ENCODE peak calls at places on chromosomes 7 and 10, in eight cellular contexts. Y, U, R, M, I, K, X and Z are unnamed samples. For H3K4me1, the result is how much of the 10 kb centered on the place peaks cover.

GRCh38 chr7:106448992-106449859 is 164.4 kb upstream of the NAMPT start:
- DNase-seq in K (no peak), R (no peak), M (no peak), X (no peak), Y (no peak), I (no peak), U (peak), Z (no peak)

GRCh38 chr7:28999839-29000238 is 41.7 kb upstream of the TRIL start:
- DNase-seq in Y (no peak), U (no peak), M (no peak), I (no peak), K (no peak), X (no peak), R (peak), Z (no peak)

GRCh38 chr10:44380829-44381600 is 3.9 kb downstream of the CXCL12 start:
- DNase-seq in U (no peak), M (peak), X (no peak), K (no peak), R (no peak), Y (no peak), I (no peak), Z (no peak)

GRCh38 chr7:139720705-139721231 is 57.0 kb downstream of the HIPK2 start:
- DNase-seq in R (no peak), M (no peak), K (no peak), Y (no peak), X (no peak), I (peak), U (no peak), Z (no peak)

GRCh38 chr10:7438196-7438986 is 27.6 kb upstream of the SFMBT2 start:
- DNase-seq in U (no peak), I (no peak), X (no peak), K (no peak), M (no peak), R (no peak), Y (no peak), Z (no peak)

GRCh38 chr7:134320201-134320600 is 3.5 kb upstream of the SLC35B4 start:
- DNase-seq in U (no peak), Y (no peak), R (peak), K (no peak), M (no peak), X (no peak), I (no peak), Z (no peak)

GRCh38 chr10:71319042-71319799 is at the start of gene SLC29A3:
- DNase-seq in U (peak), K (peak), I (peak), R (peak), Y (peak), M (peak), X (peak), Z (no peak)

GRCh38 chr10:49218480-49218879 is 30.3 kb upstream of the TMEM273 start:
- DNase-seq in X (no peak), R (no peak), K (no peak), Y (no peak), M (no peak), U (no peak), I (no peak), Z (no peak)

GRCh38 chr10:43644252-43644651 is 4.4 kb downstream of the ZNF32 start:
- DNase-seq in I (no peak), X (no peak), R (peak), K (no peak), U (no peak), Y (no peak), M (no peak), Z (no peak)

GRCh38 chr10:100374137-100374655 is 27.2 kb downstream of the SCD start:
- DNase-seq in U (no peak), M (no peak), I (no peak), X (no peak), Y (no peak), R (no peak), K (no peak), Z (no peak)

GRCh38 chr7:140223515-140224221 is 46.9 kb upstream of the KDM7A start:
- DNase-seq in Y (no peak), U (peak), M (no peak), I (no peak), X (no peak), R (no peak), K (no peak), Z (no peak)

GRCh38 chr10:8418631-8419030 is 364.1 kb downstream of the GATA3 start:
- DNase-seq in I (no peak), K (no peak), U (no peak), X (no peak), Y (no peak), M (no peak), R (peak), Z (no peak)

GRCh38 chr10:25059990-25060389 is 43.6 kb downstream of the THNSL1 start:
- DNase-seq in Y (no peak), M (peak), I (peak), X (no peak), K (no peak), U (peak), R (peak), Z (peak)

GRCh38 chr10:11095374-11095785 is 77.7 kb downstream of the CELF2 start:
- DNase-seq in M (no peak), I (no peak), X (no peak), K (no peak), Y (no peak), R (no peak), U (no peak), Z (no peak)

GRCh38 chr10:71132321-71132810 is 80.0 kb upstream of the UNC5B start:
- DNase-seq in K (no peak), Y (no peak), U (no peak), I (no peak), M (no peak), R (no peak), X (no peak), Z (no peak)

GRCh38 chr7:134792968-134793367 is 13.5 kb downstream of the CALD1 start:
- DNase-seq in R (peak), U (no peak), I (no peak), M (no peak), K (peak), X (peak), Y (no peak), Z (no peak)

GRCh38 chr7:924541-925231 is 29.8 kb downstream of the ADAP1 start:
- DNase-seq in I (peak), X (no peak), M (peak), R (peak), Y (no peak), K (peak), U (no peak), Z (no peak)

GRCh38 chr7:136914016-136914415 is 45.6 kb downstream of the CHRM2 start:
- DNase-seq in I (no peak), U (no peak), M (no peak), Y (no peak), R (no peak), X (no peak), K (no peak), Z (no peak)

GRCh38 chr7:159144756-159145543 is at the start of gene VIPR2:
- DNase-seq in U (no peak), K (peak), X (no peak), M (no peak), I (no peak), Y (no peak), R (no peak), Z (no peak)

GRCh38 chr7:22295402-22296264 is 61.3 kb downstream of the RAPGEF5 start:
- DNase-seq in M (no peak), R (no peak), X (no peak), I (no peak), K (no peak), Y (no peak), U (no peak), Z (no peak)

GRCh38 chr10:65194131-65194530 is 1672.9 kb downstream of the REEP3 start:
- DNase-seq in U (no peak), R (peak), X (no peak), K (no peak), I (no peak), M (no peak), Y (no peak), Z (no peak)

GRCh38 chr7:12094365-12094921 is 116.7 kb upstream of the TMEM106B start:
- DNase-seq in K (no peak), U (no peak), R (peak), I (no peak), X (no peak), M (no peak), Y (no peak), Z (no peak)

GRCh38 chr10:102841827-102842345 is 4.7 kb upstream of the CYP17A1 start:
- DNase-seq in R (no peak), I (no peak), X (no peak), U (no peak), K (no peak), M (peak), Y (no peak), Z (no peak)

GRCh38 chr7:131493559-131493958 is 62.9 kb downstream of the PODXL start:
- DNase-seq in R (no peak), K (no peak), M (no peak), X (no peak), U (no peak), I (no peak), Y (no peak), Z (no peak)

GRCh38 chr10:50552771-50553535 is 70.8 kb downstream of the SGMS1 start:
- DNase-seq in R (peak), U (no peak), I (peak), X (no peak), K (no peak), Y (no peak), M (no peak), Z (no peak)

GRCh38 chr7:139566075-139566474 is 42.6 kb downstream of the CLEC2L start:
- DNase-seq in I (no peak), X (no peak), U (no peak), K (no peak), Y (no peak), R (no peak), M (no peak), Z (no peak)

GRCh38 chr7:2911466-2911865 is 67.4 kb upstream of the GNA12 start:
- DNase-seq in M (no peak), Y (no peak), R (no peak), X (no peak), K (no peak), U (no peak), I (no peak), Z (no peak)

GRCh38 chr7:2909043-2909442 is 64.9 kb upstream of the GNA12 start:
- DNase-seq in I (no peak), Y (no peak), K (no peak), U (no peak), R (no peak), X (no peak), M (no peak), Z (no peak)

GRCh38 chr7:2906197-2906931 is 62.3 kb upstream of the GNA12 start:
- DNase-seq in I (no peak), K (no peak), M (no peak), U (no peak), Y (no peak), R (no peak), X (no peak), Z (no peak)

GRCh38 chr7:2908103-2908683 is 64.1 kb upstream of the GNA12 start:
- DNase-seq in R (no peak), M (no peak), K (no peak), Y (no peak), I (no peak), U (no peak), X (no peak), Z (no peak)

GRCh38 chr7:2909471-2910039 is 65.4 kb upstream of the GNA12 start:
- DNase-seq in I (no peak), X (no peak), U (no peak), Y (no peak), K (no peak), R (no peak), M (no peak), Z (no peak)
- H3K27ac ChIP-seq in I (no peak), X (no peak), U (no peak), Y (no peak), K (no peak), R (no peak), M (no peak), Z (no peak)

GRCh38 chr10:63228237-63228636 is 95.1 kb downstream of the NRBF2 start:
- DNase-seq in R (no peak), U (no peak), Y (no peak), M (no peak), I (no peak), K (no peak), X (no peak), Z (no peak)

GRCh38 chr10:63224241-63224640 is 91.1 kb downstream of the NRBF2 start:
- DNase-seq in K (no peak), U (no peak), R (no peak), I (no peak), M (no peak), X (no peak), Y (no peak), Z (no peak)

GRCh38 chr10:63227207-63227895 is 94.2 kb downstream of the NRBF2 start:
- DNase-seq in Y (no peak), I (no peak), K (no peak), U (no peak), R (peak), X (no peak), M (no peak), Z (no peak)

DNA sequence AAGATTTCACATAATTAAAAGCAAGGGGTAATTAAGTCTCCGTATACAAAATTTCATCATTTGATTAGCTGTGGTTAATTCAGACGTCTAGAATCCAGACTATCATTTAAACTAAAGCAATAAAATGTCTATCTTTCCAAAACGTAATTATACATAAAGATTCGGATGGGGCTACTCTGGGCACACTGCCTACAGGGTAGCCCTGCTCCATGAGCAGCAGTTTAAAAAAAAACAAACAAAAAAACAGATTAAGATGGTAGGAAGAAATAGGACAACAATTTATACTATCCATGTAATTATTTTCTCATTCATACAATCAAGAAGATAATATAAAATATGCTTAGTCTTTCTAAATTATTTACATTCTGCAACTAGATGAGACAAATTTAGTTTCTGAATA is 96.1 kb downstream of the NRBF2 start:
- DNase-seq in R (no peak), K (no peak), Y (no peak), M (no peak), X (no peak), U (no peak), I (no peak), Z (no peak)
- H3K4me1 ChIP-seq in R (under half), K (under half), Y (under half), M (under half), X (half or more), U (under half), I (under half), Z (under half)

GRCh38 chr7:125599387-125599786 is 669.8 kb upstream of the POT1 start:
- DNase-seq in U (no peak), K (no peak), I (no peak), Y (no peak), M (no peak), R (no peak), X (no peak), Z (no peak)

GRCh38 chr7:125602441-125602840 is 672.8 kb upstream of the POT1 start:
- DNase-seq in M (no peak), R (no peak), X (no peak), U (no peak), K (no peak), Y (no peak), I (no peak), Z (no peak)

GRCh38 chr7:125606661-125607060 is 677.0 kb upstream of the POT1 start:
- DNase-seq in I (no peak), X (no peak), K (no peak), Y (no peak), U (no peak), M (no peak), R (no peak), Z (no peak)

GRCh38 chr7:125605241-125605640 is 675.6 kb upstream of the POT1 start:
- DNase-seq in R (peak), I (no peak), X (no peak), K (no peak), M (no peak), U (no peak), Y (no peak), Z (no peak)
- TF ChIP-seq CTCF in R (no peak), I (no peak), X (no peak), K (no peak), M (no peak), U (no peak), Y (no peak), Z (no peak)

GRCh38 chr10:124418726-124419501 is at the start of gene OAT:
- DNase-seq in X (peak), I (peak), M (peak), K (peak), U (peak), Y (peak), R (peak), Z (peak)
- H3K27ac ChIP-seq in X (peak), I (peak), M (peak), K (peak), U (peak), Y (peak), R (peak), Z (peak)

GRCh38 chr7:27116962-27117686 is 13.4 kb downstream of the HOXA4 start:
- DNase-seq in M (no peak), I (peak), K (no peak), X (no peak), U (no peak), Y (no peak), R (peak), Z (no peak)

GRCh38 chr7:27116521-27116946 is 14.0 kb downstream of the HOXA4 start:
- DNase-seq in X (no peak), I (peak), U (no peak), K (no peak), M (no peak), Y (no peak), R (peak), Z (no peak)

GRCh38 chr7:27118580-27118979 is 12.0 kb downstream of the HOXA4 start:
- DNase-seq in M (no peak), R (no peak), K (no peak), I (peak), U (no peak), X (no peak), Y (no peak), Z (no peak)

GRCh38 chr7:27119412-27119911 is 11.1 kb downstream of the HOXA4 start:
- DNase-seq in M (no peak), U (no peak), R (peak), K (no peak), Y (no peak), I (peak), X (no peak), Z (no peak)

GRCh38 chr7:27117687-27118491 is 12.7 kb downstream of the HOXA4 start:
- DNase-seq in U (no peak), Y (no peak), M (no peak), R (peak), K (no peak), X (no peak), I (peak), Z (no peak)
- H3K4me1 ChIP-seq in U (under half), Y (half or more), M (under half), R (under half), K (under half), X (under half), I (under half), Z (under half)

DNA sequence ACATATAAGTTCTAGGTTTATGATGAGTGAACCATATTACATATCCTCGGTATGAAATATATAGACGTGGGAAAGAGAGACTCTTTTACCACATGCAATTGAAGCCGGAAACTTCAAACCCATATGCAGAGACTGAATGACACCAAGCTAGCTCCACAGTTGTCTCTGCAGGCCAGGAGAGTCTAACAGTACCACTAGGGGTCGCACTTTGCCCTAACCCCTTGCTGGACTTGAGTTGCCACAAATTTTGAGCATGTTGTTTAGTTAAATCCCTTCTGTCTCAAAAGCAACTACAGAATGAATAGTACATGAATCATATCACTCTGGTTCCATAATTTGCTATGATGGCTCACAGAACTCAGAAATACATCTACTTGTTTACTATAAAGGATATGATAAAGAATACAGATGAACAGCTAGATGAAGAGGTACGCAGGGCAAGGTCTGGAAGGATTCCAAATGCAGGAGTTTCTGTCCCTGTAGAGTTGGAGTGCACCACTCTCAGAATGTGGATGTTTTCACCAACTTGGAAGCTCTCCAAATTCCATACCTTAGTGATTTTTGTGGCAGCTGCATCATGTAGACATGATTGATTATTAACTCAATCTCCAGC is 112.4 kb upstream of the YAE1 start:
- DNase-seq in R (peak), U (no peak), Y (no peak), M (no peak), X (no peak), I (peak), K (no peak), Z (no peak)
- TF ChIP-seq CTCF in R (peak), U (peak), Y (peak), M (peak), X (peak), I (peak), K (peak), Z (peak)

GRCh38 chr10:29329420-29329819 is 40.5 kb downstream of the LYZL1 start:
- DNase-seq in Y (no peak), R (no peak), X (no peak), M (no peak), I (no peak), K (no peak), U (no peak), Z (no peak)
- H3K27ac ChIP-seq in Y (no peak), R (no peak), X (no peak), M (no peak), I (no peak), K (peak), U (no peak), Z (no peak)

DNA sequence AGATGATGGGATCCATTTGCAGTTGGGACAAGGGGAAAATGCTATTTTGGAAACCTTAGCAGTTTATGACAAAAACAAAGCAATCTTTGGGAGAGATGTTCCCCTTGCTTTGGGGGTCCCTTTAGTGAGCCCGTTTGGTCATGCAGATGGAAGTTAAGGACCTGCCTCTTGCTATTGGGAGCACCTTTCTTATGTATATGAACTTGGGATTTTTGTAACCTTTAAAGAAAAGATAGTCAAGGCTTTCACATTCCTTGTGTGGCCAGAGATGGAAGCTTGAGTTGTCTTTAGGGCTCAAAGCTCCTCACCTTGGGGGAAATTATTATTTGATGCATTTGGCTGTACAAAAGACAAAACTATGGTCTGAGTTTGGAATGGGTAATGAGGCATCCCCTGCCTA is 179.0 kb upstream of the PLPP4 start:
- DNase-seq in Y (no peak), M (no peak), U (no peak), I (no peak), R (no peak), X (no peak), K (no peak), Z (no peak)
- H3K4me1 ChIP-seq in Y (under half), M (under half), U (under half), I (under half), R (under half), X (under half), K (under half), Z (under half)

GRCh38 chr10:19843487-19843886 is 27.3 kb downstream of the PLXDC2 start:
- DNase-seq in I (no peak), R (peak), K (no peak), U (no peak), X (no peak), Y (no peak), M (no peak), Z (no peak)
- TF ChIP-seq CTCF in I (no peak), R (no peak), K (no peak), U (no peak), X (no peak), Y (no peak), M (no peak), Z (no peak)

DNA sequence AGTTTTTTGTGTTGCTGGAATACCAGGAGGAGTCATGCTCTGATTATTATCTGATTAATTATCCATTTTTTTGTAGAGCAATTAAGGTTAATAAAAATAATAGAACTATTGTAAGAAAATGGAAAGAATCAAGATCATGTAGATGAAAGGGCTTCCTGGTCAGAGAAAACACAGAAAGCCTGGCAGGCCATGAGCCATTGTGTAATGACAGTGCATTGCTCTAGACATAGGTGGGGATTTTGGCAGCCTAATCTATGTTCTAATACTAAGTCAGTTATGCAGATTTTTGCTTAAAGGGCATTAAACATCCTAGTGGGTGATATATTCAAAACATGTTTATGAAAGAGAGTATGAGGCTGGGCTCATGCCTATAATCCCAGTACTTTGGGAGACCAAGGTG is 198.2 kb downstream of the PPP1R9A start:
- DNase-seq in X (no peak), I (no peak), M (no peak), U (no peak), R (no peak), Y (no peak), K (no peak), Z (no peak)
- H3K27ac ChIP-seq in X (no peak), I (no peak), M (no peak), U (no peak), R (no peak), Y (no peak), K (no peak), Z (no peak)